ENCODE peak calls at places on chromosome 7, in four cellular contexts. J, G, N and A are unnamed samples.

GRCh38 chr7:150412518-150413247 is 33.6 kb downstream of the ZNF775 start:
- DNase-seq in J (no peak), G (no peak), N (peak; percentile 10), A (no peak)

GRCh38 chr7:18792866-18793595 is 297.5 kb downstream of the HDAC9 start:
- DNase-seq in J (no peak), G (no peak), N (no peak), A (no peak)

GRCh38 chr7:39453743-39454355 is 112.4 kb upstream of the YAE1 start:
- DNase-seq in J (no peak), G (peak; percentile 54), N (no peak), A (no peak)

GRCh38 chr7:44964831-44965440 is 13.9 kb downstream of the MYO1G start:
- DNase-seq in J (no peak), G (peak; percentile 48), N (no peak), A (peak; percentile 2)

GRCh38 chr7:29485376-29486190 is 78.1 kb upstream of the PRR15 start:
- DNase-seq in J (no peak), G (no peak), N (no peak), A (peak; percentile 52)

GRCh38 chr7:95545007-95545615 is 51.2 kb downstream of the PDK4 start:
- DNase-seq in J (peak; percentile 76), G (no peak), N (peak; percentile 33), A (no peak)

GRCh38 chr7:88092676-88092999 is 127.2 kb downstream of the SRI start:
- DNase-seq in J (no peak), G (no peak), N (no peak), A (no peak)

GRCh38 chr7:16393862-16394422 is 27.4 kb downstream of the CRPPA start:
- DNase-seq in J (no peak), G (no peak), N (no peak), A (no peak)

GRCh38 chr7:7446616-7447015 is 89.1 kb downstream of the COL28A1 start:
- DNase-seq in J (no peak), G (no peak), N (no peak), A (no peak)

GRCh38 chr7:1085910-1086421 is 1.9 kb upstream of the GPER1 start:
- DNase-seq in J (no peak), G (no peak), N (no peak), A (no peak)

GRCh38 chr7:28225581-28225980 is 45.0 kb upstream of the JAZF1 start:
- DNase-seq in J (no peak), G (no peak), N (no peak), A (no peak)

GRCh38 chr7:44979481-44980392 is 922 bp upstream of the MYO1G start:
- DNase-seq in J (no peak), G (no peak), N (no peak), A (no peak)

GRCh38 chr7:27242580-27243339 is at the start of gene EVX1:
- DNase-seq in J (no peak), G (no peak), N (no peak), A (no peak)

GRCh38 chr7:45217358-45217757 is 59.8 kb downstream of the RAMP3 start:
- DNase-seq in J (no peak), G (no peak), N (no peak), A (no peak)

GRCh38 chr7:128056901-128057300 is 25.7 kb upstream of the LRRC4 start:
- DNase-seq in J (no peak), G (no peak), N (no peak), A (no peak)

GRCh38 chr7:99379043-99379577 is 4.6 kb downstream of the ARPC1B start:
- DNase-seq in J (peak; percentile 78), G (no peak), N (peak; percentile 87), A (no peak)

GRCh38 chr7:157700237-157701005 is 363.6 kb downstream of the DNAJB6 start:
- DNase-seq in J (no peak), G (no peak), N (no peak), A (peak; percentile 5)

DNA sequence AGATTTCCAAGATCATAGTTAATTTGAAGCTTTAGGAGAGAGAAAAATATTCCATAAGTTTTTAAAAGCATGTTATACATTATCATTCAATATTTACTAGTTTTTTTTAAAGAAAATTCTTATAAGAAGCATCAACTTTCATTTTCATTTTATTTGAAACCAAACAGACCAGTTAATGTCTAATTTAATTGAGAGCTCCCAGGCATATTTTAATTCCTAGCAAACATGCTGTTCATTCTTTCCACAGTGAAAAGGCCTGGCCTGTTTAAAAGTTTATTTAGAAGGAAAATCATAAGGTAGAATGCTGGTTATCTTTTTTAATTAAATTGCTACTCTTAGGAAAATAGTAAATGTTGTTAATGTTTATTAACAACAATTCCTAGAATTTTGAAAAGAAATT is 324.4 kb downstream of the PCLO start:
- DNase-seq in J (no peak), G (no peak), N (no peak), A (no peak)
- H3K4me3 ChIP-seq in J (no peak overlapping the region), G (no peak overlapping the region), N (no peak overlapping the region), A (no peak overlapping the region)

DNA sequence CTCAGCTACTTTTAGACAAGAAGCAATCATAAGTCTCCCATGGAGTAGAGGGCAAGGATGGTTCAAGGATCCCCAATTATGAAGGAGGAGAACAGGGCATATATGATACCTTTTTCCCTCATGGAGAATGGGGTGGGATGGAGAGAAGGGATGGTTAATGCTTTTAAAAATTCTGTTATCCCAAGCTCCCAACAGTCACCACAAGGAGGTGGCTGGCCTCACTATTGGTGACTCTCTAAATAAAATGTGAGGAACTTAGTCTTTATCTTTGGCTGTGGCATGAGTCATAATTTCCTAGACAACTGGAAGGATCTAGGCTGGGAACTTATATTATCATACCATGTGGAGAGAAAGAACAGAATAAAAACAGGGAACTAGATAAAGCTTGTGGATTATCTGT is 297.0 kb downstream of the PHTF2 start:
- DNase-seq in J (no peak), G (no peak), N (no peak), A (no peak)
- TF ChIP-seq CTCF in J (no peak), G (no peak), N (no peak), A (no peak)

DNA sequence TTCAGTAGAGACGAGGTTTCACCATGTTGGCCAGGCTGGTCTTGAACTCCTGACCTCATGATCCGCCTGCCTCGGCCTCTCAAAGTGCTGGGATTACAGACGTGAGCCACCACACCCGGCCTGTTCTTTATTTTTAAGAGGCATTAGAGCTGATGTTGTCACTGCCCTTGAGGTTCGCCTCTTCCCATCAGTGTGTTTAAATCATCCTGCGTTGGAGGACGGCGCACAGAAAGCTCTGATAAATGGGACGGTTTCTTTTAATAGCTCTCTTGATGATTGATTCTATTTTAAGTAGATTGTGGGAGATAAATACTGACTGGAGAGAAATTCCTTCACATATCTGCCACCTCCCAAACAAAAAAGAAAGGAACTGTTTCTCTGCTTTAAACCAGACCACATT is 29.0 kb downstream of the UPP1 start:
- DNase-seq in J (no peak), G (no peak), N (no peak), A (no peak)
- H3K27ac ChIP-seq in J (no peak overlapping the region), G (no peak overlapping the region), N (no peak overlapping the region), A (no peak overlapping the region)

DNA sequence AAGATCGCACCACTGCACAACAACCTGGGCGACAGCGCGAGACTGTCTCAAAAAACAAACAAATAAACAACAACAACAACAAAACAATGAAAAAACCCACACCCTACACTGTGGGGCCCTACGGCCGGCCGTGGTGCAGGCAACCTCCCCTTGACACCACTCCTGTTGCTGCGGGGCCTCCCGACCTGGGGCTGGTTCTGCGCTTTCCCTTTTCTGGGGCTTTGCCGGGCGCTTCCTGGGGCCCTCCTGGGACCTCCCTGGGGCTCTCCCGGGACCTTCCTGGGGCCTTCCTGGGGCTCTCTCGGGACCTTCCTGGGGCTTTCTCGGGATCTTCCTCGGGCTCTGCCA is 46.6 kb downstream of the INSIG1 start:
- DNase-seq in J (no peak), G (no peak), N (peak; percentile 27), A (no peak)
- H3K4me3 ChIP-seq in J (no peak overlapping the region), G (peak overlapping the region; percentile 33), N (peak overlapping the region; percentile 31), A (no peak overlapping the region)

DNA sequence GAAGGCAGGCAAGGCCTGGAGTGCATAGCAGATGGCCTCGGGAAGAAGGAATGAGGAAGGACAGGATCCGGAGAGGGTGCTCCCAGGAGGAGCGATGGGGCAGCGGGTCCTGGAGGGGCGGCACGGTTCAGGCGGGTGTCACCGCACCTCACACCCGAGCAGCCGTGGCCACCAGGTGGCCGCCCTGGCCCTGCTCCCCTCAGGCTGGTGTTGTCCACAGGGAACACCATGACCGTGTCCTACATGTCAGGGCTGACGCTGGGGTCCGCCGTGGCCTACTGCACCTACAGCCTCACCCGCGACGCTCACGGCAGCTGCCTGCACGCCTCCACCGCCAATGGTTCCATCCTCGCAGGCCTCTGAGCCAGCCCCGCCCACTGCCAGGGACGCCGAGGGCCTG is 19.8 kb downstream of the SLC29A4 start:
- DNase-seq in J (no peak), G (no peak), N (no peak), A (no peak)
- TF ChIP-seq CTCF in J (no peak), G (no peak), N (no peak), A (no peak)

GRCh38 chr7:66741706-66742053 is 1.1 kb downstream of the RABGEF1 start:
- DNase-seq in J (peak; percentile 55), G (no peak), N (no peak), A (no peak)

GRCh38 chr7:66740302-66740979 is at the start of gene RABGEF1:
- DNase-seq in J (peak; percentile 98), G (peak; percentile 98), N (peak; percentile 98), A (peak; percentile 97)

GRCh38 chr7:66739953-66740301 is 606 bp upstream of the RABGEF1 start:
- DNase-seq in J (no peak), G (no peak), N (no peak), A (no peak)

GRCh38 chr7:66737667-66738066 is 2.9 kb upstream of the RABGEF1 start:
- DNase-seq in J (no peak), G (no peak), N (no peak), A (no peak)

DNA sequence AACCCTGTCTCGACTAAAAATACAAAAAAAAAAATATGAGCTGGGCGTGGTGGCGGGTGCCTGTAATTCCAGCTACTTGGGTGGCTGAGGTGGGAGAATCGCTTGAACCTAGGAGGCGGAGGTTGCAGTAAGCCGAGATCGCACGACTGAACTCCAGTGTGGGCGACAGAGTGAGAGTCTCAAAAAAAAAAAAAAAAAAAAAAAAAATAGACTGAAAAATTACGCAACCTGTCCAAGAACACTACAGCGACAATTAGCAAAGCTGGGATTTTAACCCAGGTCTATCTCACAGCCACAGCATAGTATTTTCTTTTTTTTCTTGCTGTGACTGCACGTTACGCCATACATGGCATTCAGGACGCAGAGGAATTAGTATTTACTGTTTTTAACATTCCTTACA is 1.1 kb upstream of the RABGEF1 start:
- DNase-seq in J (no peak), G (no peak), N (no peak), A (no peak)
- H3K27ac ChIP-seq in J (peak overlapping the region; percentile 91), G (peak overlapping the region; percentile 92), N (peak overlapping the region; percentile 99), A (no peak overlapping the region)

GRCh38 chr7:100464210-100464660 is at the start of gene SPACDR:
- DNase-seq in J (no peak), G (no peak), N (no peak), A (no peak)
- H3K4me3 ChIP-seq in J (no peak within 1 kb of the TSS), G (no peak within 1 kb of the TSS), N (no peak within 1 kb of the TSS), A (no peak within 1 kb of the TSS)